ENCODE peak calls at places on chromosomes 7 and 10, in six cellular contexts. One of them, this sample, is unnamed. For H3K36me3, the result is how much of the 10 kb centered on the place peaks cover.

GRCh38 chr7:11786186-11786585 is 45.8 kb downstream of the THSD7A start:
- DNase-seq in transverse colon: no peak
- DNase-seq in uterus: no peak
- DNase-seq in CD4-positive, alpha-beta memory T cell: no peak
- DNase-seq in hepatocyte: no peak
- DNase-seq in astrocyte: peak
- DNase-seq in this sample: no peak

GRCh38 chr7:5452937-5453540 is 29.4 kb upstream of the TNRC18 start:
- DNase-seq in transverse colon: no peak
- DNase-seq in uterus: peak
- DNase-seq in CD4-positive, alpha-beta memory T cell: no peak
- DNase-seq in hepatocyte: no peak
- DNase-seq in astrocyte: peak
- DNase-seq in this sample: no peak

GRCh38 chr10:122051609-122052385 is 62.8 kb downstream of the TACC2 start:
- DNase-seq in transverse colon: peak
- DNase-seq in uterus: peak
- DNase-seq in CD4-positive, alpha-beta memory T cell: no peak
- DNase-seq in hepatocyte: peak
- DNase-seq in astrocyte: peak
- DNase-seq in this sample: peak

GRCh38 chr10:78316451-78316931 is 282.8 kb downstream of the RPS24 start:
- DNase-seq in transverse colon: no peak
- DNase-seq in uterus: peak
- DNase-seq in CD4-positive, alpha-beta memory T cell: no peak
- DNase-seq in hepatocyte: peak
- DNase-seq in astrocyte: peak
- DNase-seq in this sample: no peak

GRCh38 chr7:28020302-28020940 is 160.2 kb downstream of the JAZF1 start:
- DNase-seq in transverse colon: peak
- DNase-seq in uterus: peak
- DNase-seq in CD4-positive, alpha-beta memory T cell: peak
- DNase-seq in hepatocyte: peak
- DNase-seq in astrocyte: peak
- DNase-seq in this sample: peak

GRCh38 chr7:42164946-42165345 is 72.1 kb downstream of the GLI3 start:
- DNase-seq in transverse colon: no peak
- DNase-seq in uterus: no peak
- DNase-seq in CD4-positive, alpha-beta memory T cell: no peak
- DNase-seq in hepatocyte: no peak
- DNase-seq in astrocyte: no peak
- DNase-seq in this sample: no peak

GRCh38 chr10:14009315-14010082 is 321.2 kb downstream of the FRMD4A start:
- DNase-seq in transverse colon: no peak
- DNase-seq in uterus: no peak
- DNase-seq in CD4-positive, alpha-beta memory T cell: peak
- DNase-seq in hepatocyte: peak
- DNase-seq in astrocyte: peak
- DNase-seq in this sample: no peak

GRCh38 chr7:107384025-107384424 is 85.8 kb upstream of the GPR22 start:
- DNase-seq in transverse colon: no peak
- DNase-seq in uterus: no peak
- DNase-seq in CD4-positive, alpha-beta memory T cell: no peak
- DNase-seq in hepatocyte: no peak
- DNase-seq in astrocyte: no peak
- DNase-seq in this sample: no peak

GRCh38 chr7:101815826-101816488 is 1.5 kb upstream of the CUX1 start:
- DNase-seq in transverse colon: peak
- DNase-seq in uterus: peak
- DNase-seq in CD4-positive, alpha-beta memory T cell: peak
- DNase-seq in hepatocyte: peak
- DNase-seq in astrocyte: peak
- DNase-seq in this sample: peak

GRCh38 chr7:30681262-30682130 is 760 bp downstream of the CRHR2 start:
- DNase-seq in transverse colon: no peak
- DNase-seq in uterus: no peak
- DNase-seq in CD4-positive, alpha-beta memory T cell: no peak
- DNase-seq in hepatocyte: no peak
- DNase-seq in astrocyte: no peak
- DNase-seq in this sample: no peak

GRCh38 chr10:103276941-103277712 is at the start of gene INA:
- DNase-seq in transverse colon: no peak
- DNase-seq in uterus: no peak
- DNase-seq in CD4-positive, alpha-beta memory T cell: no peak
- DNase-seq in hepatocyte: peak
- DNase-seq in astrocyte: peak
- DNase-seq in this sample: peak

GRCh38 chr10:55629792-55630490 is 731.1 kb downstream of the ZWINT start:
- DNase-seq in transverse colon: no peak
- DNase-seq in uterus: no peak
- DNase-seq in CD4-positive, alpha-beta memory T cell: no peak
- DNase-seq in hepatocyte: peak
- DNase-seq in astrocyte: peak
- DNase-seq in this sample: no peak

GRCh38 chr7:115635367-115635766 is 395.2 kb downstream of the TFEC start:
- DNase-seq in transverse colon: no peak
- DNase-seq in uterus: no peak
- DNase-seq in CD4-positive, alpha-beta memory T cell: no peak
- DNase-seq in hepatocyte: no peak
- DNase-seq in astrocyte: no peak
- DNase-seq in this sample: no peak

GRCh38 chr10:94439275-94439861 is 37.0 kb downstream of the TBC1D12 start:
- DNase-seq in transverse colon: no peak
- DNase-seq in uterus: no peak
- DNase-seq in CD4-positive, alpha-beta memory T cell: no peak
- DNase-seq in hepatocyte: no peak
- DNase-seq in astrocyte: peak
- DNase-seq in this sample: peak

GRCh38 chr7:25384820-25385560 is 156.7 kb upstream of the NPVF start:
- DNase-seq in transverse colon: no peak
- DNase-seq in uterus: peak
- DNase-seq in CD4-positive, alpha-beta memory T cell: no peak
- DNase-seq in hepatocyte: no peak
- DNase-seq in astrocyte: no peak
- DNase-seq in this sample: no peak

GRCh38 chr10:878333-878753 is 53.2 kb downstream of the LARP4B start:
- DNase-seq in transverse colon: no peak
- DNase-seq in uterus: peak
- DNase-seq in CD4-positive, alpha-beta memory T cell: no peak
- DNase-seq in hepatocyte: no peak
- DNase-seq in astrocyte: no peak
- DNase-seq in this sample: no peak

GRCh38 chr10:14573666-14574261 is 200.9 kb downstream of the FAM107B start:
- DNase-seq in transverse colon: no peak
- DNase-seq in uterus: no peak
- DNase-seq in CD4-positive, alpha-beta memory T cell: peak
- DNase-seq in hepatocyte: no peak
- DNase-seq in astrocyte: peak
- DNase-seq in this sample: no peak

GRCh38 chr7:3218561-3219225 is 82.4 kb upstream of the SDK1 start:
- DNase-seq in transverse colon: no peak
- DNase-seq in uterus: no peak
- DNase-seq in CD4-positive, alpha-beta memory T cell: no peak
- DNase-seq in hepatocyte: no peak
- DNase-seq in astrocyte: peak
- DNase-seq in this sample: no peak

GRCh38 chr7:32037650-32038198 is 32.5 kb downstream of the PDE1C start:
- DNase-seq in transverse colon: no peak
- DNase-seq in uterus: no peak
- DNase-seq in CD4-positive, alpha-beta memory T cell: no peak
- DNase-seq in hepatocyte: no peak
- DNase-seq in astrocyte: no peak
- DNase-seq in this sample: no peak

GRCh38 chr10:95329296-95329695 is 38.5 kb upstream of the PDLIM1 start:
- DNase-seq in transverse colon: no peak
- DNase-seq in uterus: no peak
- DNase-seq in CD4-positive, alpha-beta memory T cell: no peak
- DNase-seq in hepatocyte: no peak
- DNase-seq in astrocyte: no peak
- DNase-seq in this sample: no peak

GRCh38 chr10:84783386-84783785 is 455.0 kb downstream of the CCSER2 start:
- DNase-seq in transverse colon: no peak
- DNase-seq in uterus: no peak
- DNase-seq in CD4-positive, alpha-beta memory T cell: no peak
- DNase-seq in hepatocyte: peak
- DNase-seq in astrocyte: peak
- DNase-seq in this sample: peak

GRCh38 chr7:36153571-36154097 is 580 bp downstream of the EEPD1 start:
- DNase-seq in transverse colon: no peak
- DNase-seq in uterus: peak
- DNase-seq in CD4-positive, alpha-beta memory T cell: no peak
- DNase-seq in hepatocyte: no peak
- DNase-seq in astrocyte: no peak
- DNase-seq in this sample: peak

GRCh38 chr10:11757452-11757819 is 15.3 kb downstream of the ECHDC3 start:
- DNase-seq in transverse colon: no peak
- DNase-seq in uterus: peak
- DNase-seq in CD4-positive, alpha-beta memory T cell: no peak
- DNase-seq in hepatocyte: peak
- DNase-seq in astrocyte: peak
- DNase-seq in this sample: no peak

DNA sequence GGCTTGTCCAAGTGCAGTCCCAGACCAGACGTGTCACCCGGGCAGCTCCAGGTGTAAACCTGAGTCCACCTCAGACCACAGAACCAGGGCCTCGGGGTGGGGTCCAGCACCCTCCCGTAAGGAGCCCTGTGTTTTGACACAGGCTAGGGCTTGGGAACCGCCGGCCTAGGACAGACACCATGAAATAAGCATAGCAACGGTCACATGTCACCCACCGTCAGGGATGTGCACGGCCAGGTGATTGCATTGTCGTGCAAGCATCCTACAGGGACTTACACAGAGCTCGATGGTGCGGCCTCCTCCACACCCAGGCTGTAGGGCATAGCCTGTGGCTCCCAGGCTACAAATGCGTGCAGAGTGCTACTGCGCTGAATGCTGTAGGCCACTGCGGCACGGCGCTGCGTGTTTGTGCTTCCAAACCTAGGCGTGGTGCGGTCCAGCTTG is 10.6 kb downstream of the ZFAND2A start:
- DNase-seq in transverse colon: no peak
- DNase-seq in uterus: no peak
- DNase-seq in CD4-positive, alpha-beta memory T cell: no peak
- DNase-seq in hepatocyte: no peak
- DNase-seq in astrocyte: no peak
- DNase-seq in this sample: no peak
- H3K36me3 ChIP-seq in transverse colon: under half
- H3K36me3 ChIP-seq in uterus: under half
- H3K36me3 ChIP-seq in CD4-positive, alpha-beta memory T cell: under half
- H3K36me3 ChIP-seq in hepatocyte: under half
- H3K36me3 ChIP-seq in astrocyte: under half
- H3K36me3 ChIP-seq in this sample: under half

DNA sequence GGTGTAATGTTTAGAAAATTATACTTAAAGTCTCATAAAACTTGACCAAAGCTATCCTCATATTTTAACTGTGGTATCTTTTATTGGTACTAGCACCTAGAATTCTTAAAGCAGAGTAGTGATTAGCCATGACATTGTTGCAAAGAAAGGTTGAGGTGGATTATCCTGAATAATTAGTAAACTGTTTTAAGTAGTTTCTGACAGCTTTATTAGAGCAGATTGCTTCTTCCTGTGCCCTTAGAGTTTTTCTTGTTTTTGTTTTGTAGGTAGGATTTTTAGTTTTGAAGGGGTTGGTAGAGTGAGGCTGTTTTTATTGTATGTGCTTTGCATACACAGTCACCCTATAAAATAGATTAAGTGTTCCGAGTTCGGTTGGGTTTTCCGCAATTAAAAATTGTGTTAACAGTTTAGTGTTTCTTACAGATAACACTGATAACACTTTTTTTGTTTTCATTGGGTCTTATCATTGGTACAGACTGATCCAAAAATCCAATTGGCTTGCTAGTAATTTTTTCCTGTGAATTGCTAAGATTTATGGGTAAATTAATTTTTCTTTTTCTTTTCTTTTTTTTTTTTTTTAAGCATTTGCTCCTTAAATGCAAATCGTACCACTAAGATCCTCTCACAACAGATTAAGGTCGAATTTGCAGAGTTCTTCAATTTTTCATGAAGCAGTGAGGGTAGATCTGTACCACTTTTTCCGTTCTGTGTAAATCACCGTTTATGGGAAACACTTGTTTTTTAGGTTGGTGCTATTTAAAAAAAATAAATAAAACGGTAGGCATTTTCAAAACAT is 2.1 kb upstream of the PBLD start:
- DNase-seq in transverse colon: no peak
- DNase-seq in uterus: no peak
- DNase-seq in CD4-positive, alpha-beta memory T cell: no peak
- DNase-seq in hepatocyte: no peak
- DNase-seq in astrocyte: no peak
- DNase-seq in this sample: no peak
- H3K4me3 ChIP-seq in transverse colon: peak
- H3K4me3 ChIP-seq in uterus: peak
- H3K4me3 ChIP-seq in CD4-positive, alpha-beta memory T cell: peak
- H3K4me3 ChIP-seq in hepatocyte: peak
- H3K4me3 ChIP-seq in astrocyte: peak
- H3K4me3 ChIP-seq in this sample: peak

DNA sequence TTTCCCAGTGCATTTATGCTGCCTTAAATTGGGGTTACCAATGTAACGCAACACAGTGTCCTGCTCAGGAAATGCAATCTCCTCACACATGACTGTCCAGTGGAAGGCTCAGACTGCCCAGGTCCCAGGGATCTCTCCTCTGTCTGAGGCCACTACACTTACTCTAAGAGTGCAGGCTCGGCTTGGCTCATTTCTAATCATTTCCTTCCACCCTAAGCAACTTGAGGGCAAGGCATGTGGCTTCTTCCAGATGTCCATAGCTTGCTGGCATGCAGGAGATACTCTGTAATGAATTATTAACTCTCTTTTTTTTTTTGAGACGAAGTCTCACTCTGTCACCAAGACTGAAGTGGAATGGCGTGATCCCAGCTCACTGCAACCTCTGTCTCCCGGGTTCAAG is 23.7 kb downstream of the PLAC9 start:
- DNase-seq in transverse colon: no peak
- DNase-seq in uterus: no peak
- DNase-seq in CD4-positive, alpha-beta memory T cell: no peak
- DNase-seq in hepatocyte: no peak
- DNase-seq in astrocyte: peak
- DNase-seq in this sample: no peak
- H3K36me3 ChIP-seq in transverse colon: under half
- H3K36me3 ChIP-seq in uterus: under half
- H3K36me3 ChIP-seq in CD4-positive, alpha-beta memory T cell: half or more
- H3K36me3 ChIP-seq in hepatocyte: under half
- H3K36me3 ChIP-seq in astrocyte: under half
- H3K36me3 ChIP-seq in this sample: under half

GRCh38 chr10:50567384-50567783 is 56.4 kb downstream of the SGMS1 start:
- DNase-seq in transverse colon: no peak
- DNase-seq in uterus: no peak
- DNase-seq in CD4-positive, alpha-beta memory T cell: no peak
- DNase-seq in hepatocyte: no peak
- DNase-seq in astrocyte: no peak
- DNase-seq in this sample: no peak

GRCh38 chr10:50563906-50564305 is 59.9 kb downstream of the SGMS1 start:
- DNase-seq in transverse colon: no peak
- DNase-seq in uterus: no peak
- DNase-seq in CD4-positive, alpha-beta memory T cell: no peak
- DNase-seq in hepatocyte: no peak
- DNase-seq in astrocyte: no peak
- DNase-seq in this sample: no peak

GRCh38 chr10:50566150-50566549 is 57.6 kb downstream of the SGMS1 start:
- DNase-seq in transverse colon: no peak
- DNase-seq in uterus: no peak
- DNase-seq in CD4-positive, alpha-beta memory T cell: no peak
- DNase-seq in hepatocyte: no peak
- DNase-seq in astrocyte: no peak
- DNase-seq in this sample: no peak

GRCh38 chr10:50561816-50562215 is 61.9 kb downstream of the SGMS1 start:
- DNase-seq in transverse colon: no peak
- DNase-seq in uterus: no peak
- DNase-seq in CD4-positive, alpha-beta memory T cell: peak
- DNase-seq in hepatocyte: peak
- DNase-seq in astrocyte: no peak
- DNase-seq in this sample: peak

GRCh38 chr10:50565301-50566083 is 58.3 kb downstream of the SGMS1 start:
- DNase-seq in transverse colon: no peak
- DNase-seq in uterus: no peak
- DNase-seq in CD4-positive, alpha-beta memory T cell: no peak
- DNase-seq in hepatocyte: no peak
- DNase-seq in astrocyte: no peak
- DNase-seq in this sample: no peak
- H3K4me3 ChIP-seq in transverse colon: no peak
- H3K4me3 ChIP-seq in uterus: no peak
- H3K4me3 ChIP-seq in CD4-positive, alpha-beta memory T cell: no peak
- H3K4me3 ChIP-seq in hepatocyte: no peak
- H3K4me3 ChIP-seq in astrocyte: no peak
- H3K4me3 ChIP-seq in this sample: no peak